ENCODE peak calls at places on chromosomes 5 and 9, in six cellular contexts. B, P, Y, E, V and R are unnamed samples.

GRCh38 chr9:26723486-26723885 is 169.1 kb downstream of the CAAP1 start:
- DNase-seq in B (peak), Y (peak), V (no peak), E (no peak), P (no peak), R (peak)

GRCh38 chr9:91771027-91771426 is 179.0 kb downstream of the ROR2 start:
- DNase-seq in Y (peak), E (no peak), B (no peak), P (no peak), V (peak), R (peak)

GRCh38 chr5:82259172-82259800 is 18.9 kb downstream of the RPS23 start:
- DNase-seq in Y (peak), P (no peak), V (peak), E (no peak), B (no peak), R (peak)

GRCh38 chr9:130263601-130264413 is 1.8 kb upstream of the HMCN2 start:
- DNase-seq in Y (no peak), B (no peak), P (peak), E (no peak), V (peak), R (peak)

GRCh38 chr9:95766906-95767305 is 108.6 kb upstream of the ERCC6L2 start:
- DNase-seq in P (no peak), B (no peak), Y (no peak), E (no peak), V (no peak), R (no peak)

GRCh38 chr9:68978054-68978453 is 35.9 kb downstream of the PRKACG start:
- DNase-seq in Y (no peak), E (no peak), B (no peak), P (no peak), V (no peak), R (no peak)

GRCh38 chr5:124395287-124395686 is 351.2 kb downstream of the ZNF608 start:
- DNase-seq in Y (no peak), V (peak), B (no peak), E (no peak), P (no peak), R (no peak)

GRCh38 chr9:96486351-96487029 is 36.5 kb downstream of the HABP4 start:
- DNase-seq in Y (no peak), E (no peak), V (peak), P (peak), B (peak), R (peak)

GRCh38 chr5:158796812-158797497 is 302.8 kb downstream of the EBF1 start:
- DNase-seq in E (no peak), Y (no peak), B (no peak), P (no peak), V (no peak), R (peak)

GRCh38 chr5:61184708-61185107 is 22.4 kb upstream of the SMIM15 start:
- DNase-seq in P (no peak), Y (no peak), E (no peak), V (peak), B (no peak), R (peak)

GRCh38 chr5:38847549-38848341 is 1.9 kb downstream of the OSMR start:
- DNase-seq in E (no peak), Y (peak), B (no peak), P (no peak), V (peak), R (peak)

GRCh38 chr5:2780421-2781171 is 29.1 kb upstream of the IRX2 start:
- DNase-seq in B (no peak), Y (no peak), E (no peak), V (no peak), P (no peak), R (no peak)

GRCh38 chr5:157004893-157005551 is 42.0 kb upstream of the TIMD4 start:
- DNase-seq in E (no peak), B (no peak), P (no peak), Y (peak), V (peak), R (no peak)

GRCh38 chr9:10921671-10922070 is 308.9 kb upstream of the PTPRD start:
- DNase-seq in P (no peak), E (no peak), B (no peak), Y (no peak), V (no peak), R (no peak)

GRCh38 chr9:26656003-26656940 is 236.3 kb downstream of the CAAP1 start:
- DNase-seq in P (no peak), Y (peak), B (no peak), V (peak), E (no peak), R (no peak)

GRCh38 chr9:70049672-70050271 is 6.1 kb downstream of the MAMDC2 start:
- DNase-seq in V (peak), B (peak), E (no peak), P (peak), Y (no peak), R (peak)

GRCh38 chr5:23459214-23459613 is 48.2 kb upstream of the PRDM9 start:
- DNase-seq in E (no peak), B (no peak), V (no peak), P (no peak), Y (no peak), R (no peak)

GRCh38 chr5:54226215-54226614 is 84.2 kb downstream of the ARL15 start:
- DNase-seq in P (no peak), V (no peak), Y (no peak), E (no peak), B (no peak), R (no peak)

GRCh38 chr9:77598510-77598909 is 49.6 kb downstream of the GNA14 start:
- DNase-seq in P (no peak), E (no peak), B (peak), Y (no peak), V (peak), R (peak)

GRCh38 chr5:87029951-87030350 is 237.7 kb upstream of the RASA1 start:
- DNase-seq in B (no peak), P (no peak), Y (no peak), E (no peak), V (no peak), R (no peak)

GRCh38 chr5:71482132-71482531 is 26.7 kb downstream of the BDP1 start:
- DNase-seq in P (no peak), B (no peak), E (no peak), V (peak), Y (peak), R (peak)

GRCh38 chr9:113953541-113953940 is 77.4 kb downstream of the ZNF618 start:
- DNase-seq in B (no peak), E (no peak), Y (no peak), V (peak), P (no peak), R (peak)

DNA sequence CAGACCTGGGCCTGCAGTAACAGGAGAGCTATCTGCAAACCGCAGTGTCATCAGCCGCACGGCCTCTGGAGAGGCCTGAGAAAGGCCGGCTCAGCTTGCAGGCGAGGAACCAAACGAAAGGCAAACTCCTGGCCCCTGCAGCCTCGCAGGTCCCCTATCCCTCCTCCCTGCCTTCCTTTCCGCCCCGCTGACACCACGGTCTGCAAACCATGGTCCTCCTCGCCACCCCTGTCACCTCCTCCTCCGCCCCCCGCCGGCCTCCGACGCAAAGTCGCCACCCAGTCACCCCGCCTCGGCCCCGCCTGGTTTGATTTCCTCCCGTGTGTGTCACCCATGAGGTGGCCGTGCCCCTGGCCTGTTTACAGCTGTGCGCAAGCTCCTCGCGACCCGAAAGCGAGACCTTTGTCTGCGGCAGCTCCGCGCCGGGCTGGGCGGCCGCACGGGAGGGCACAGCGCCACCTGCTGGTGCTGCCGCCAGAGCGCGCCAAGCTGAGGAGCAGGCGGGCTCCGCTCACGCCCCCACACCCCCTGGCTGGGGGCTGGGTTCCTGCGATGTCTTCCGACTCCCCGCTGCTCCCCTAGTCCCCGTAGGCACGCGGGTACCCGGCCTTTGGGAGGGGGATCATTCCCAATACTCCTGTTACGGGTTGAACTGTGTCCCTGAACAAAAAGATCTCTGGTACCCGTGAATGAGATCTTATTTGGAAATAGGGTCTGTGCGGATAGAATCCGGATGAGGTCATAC is 19.4 kb downstream of the GBGT1 start:
- DNase-seq in P (peak), E (peak), Y (peak), V (peak), B (peak), R (peak)
- H3K4me3 ChIP-seq in P (peak), E (peak), Y (peak), V (peak), B (peak), R (peak)

GRCh38 chr9:105264380-105264779 is 19.9 kb downstream of the SLC44A1 start:
- DNase-seq in P (no peak), E (no peak), Y (no peak), B (no peak), V (peak), R (no peak)

GRCh38 chr9:105270711-105271110 is 26.3 kb downstream of the SLC44A1 start:
- DNase-seq in Y (no peak), B (no peak), P (no peak), E (no peak), V (no peak), R (no peak)

DNA sequence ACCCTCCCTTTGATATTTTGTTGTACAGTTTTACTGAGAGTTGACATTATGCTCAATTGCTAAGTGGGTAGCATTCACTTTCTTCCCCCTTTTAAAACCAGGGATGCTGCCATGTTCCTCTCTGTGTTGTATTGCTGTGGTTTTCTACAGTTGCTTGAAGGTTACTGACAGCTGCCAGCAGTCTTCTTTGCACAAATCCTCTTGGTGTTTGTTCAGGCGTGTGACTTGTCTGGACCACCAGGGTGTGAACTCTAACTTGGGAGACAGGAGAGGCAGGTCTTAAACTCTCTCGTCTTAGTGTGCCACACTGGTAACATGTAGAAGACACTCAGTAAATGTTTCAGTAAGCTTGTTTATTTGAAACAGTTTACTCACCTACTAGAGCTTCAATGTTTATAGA is 25.1 kb downstream of the SLC44A1 start:
- DNase-seq in Y (no peak), E (no peak), B (no peak), P (no peak), V (no peak), R (no peak)
- TF ChIP-seq CTCF in Y (no peak), E (no peak), B (no peak), P (no peak), V (no peak), R (no peak)

DNA sequence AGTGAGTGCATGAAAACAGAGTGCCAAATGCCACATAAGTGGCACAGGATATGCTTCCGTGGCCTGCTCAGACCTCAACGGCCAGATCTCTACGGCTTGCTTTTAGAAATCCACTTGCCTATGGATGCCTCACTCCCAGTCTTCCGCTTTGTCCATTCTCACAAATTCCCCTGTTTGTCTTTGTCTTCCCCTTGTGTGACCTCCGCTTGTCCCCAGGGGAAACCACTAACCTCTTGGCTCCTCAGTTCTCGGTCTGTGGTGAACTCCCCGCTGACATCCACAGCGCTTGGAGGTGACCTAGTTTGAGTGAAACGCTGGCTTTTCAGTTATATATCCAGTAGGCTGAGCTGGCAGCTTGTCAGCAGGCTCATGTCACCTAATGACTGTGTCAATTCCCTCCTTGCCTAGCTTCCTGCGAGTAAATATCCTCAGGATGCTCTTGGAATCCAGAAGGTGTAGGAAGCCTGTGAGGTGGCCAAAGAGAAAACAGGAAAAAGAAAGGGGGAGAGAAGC is 101.4 kb upstream of the SPRY4 start:
- DNase-seq in P (no peak), V (peak), B (peak), Y (no peak), E (no peak), R (no peak)
- H3K4me3 ChIP-seq in P (no peak), V (no peak), B (no peak), Y (no peak), E (no peak), R (no peak)

GRCh38 chr5:42807722-42808447 is 3.8 kb downstream of the SELENOP start:
- DNase-seq in Y (no peak), E (no peak), P (no peak), B (no peak), V (peak), R (no peak)
- TF ChIP-seq CTCF in Y (no peak), E (no peak), P (no peak), B (peak), V (no peak), R (no peak)

DNA sequence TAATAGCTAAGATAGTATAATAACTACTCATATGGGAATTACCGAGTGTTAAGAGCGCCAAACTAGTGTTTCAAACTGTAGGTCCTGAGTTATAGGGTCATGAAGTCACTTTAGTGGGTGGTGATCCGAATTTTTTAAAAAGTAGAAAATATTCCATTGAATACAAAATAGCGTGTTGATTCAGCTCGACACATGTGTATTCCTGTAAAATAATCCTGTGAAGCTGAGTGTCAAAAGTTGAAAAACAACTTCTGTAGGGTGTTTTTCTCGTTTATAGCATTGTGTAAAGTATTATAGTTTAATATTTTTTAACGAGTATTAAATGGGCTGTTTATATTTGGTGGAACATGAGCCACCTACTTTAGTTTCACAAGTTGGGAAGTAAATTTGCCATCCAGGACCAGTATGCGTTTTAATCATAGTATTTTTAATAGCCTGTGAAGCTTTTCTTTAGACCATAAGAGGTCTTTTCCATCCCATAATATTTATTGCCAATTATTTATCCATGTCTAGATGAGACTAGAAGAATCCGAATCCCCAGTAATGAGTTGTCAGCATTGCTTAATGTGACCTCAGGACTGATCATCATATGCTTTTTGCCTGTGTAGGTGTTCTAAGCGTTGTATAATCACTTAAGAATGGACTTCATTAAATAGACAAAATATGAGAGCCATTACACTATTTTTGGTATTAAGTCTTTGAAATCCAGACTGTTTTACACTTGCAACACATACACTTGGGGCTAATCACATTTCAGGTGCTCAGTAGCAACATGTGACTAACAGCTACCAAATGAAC is 84.1 kb downstream of the PTPDC1 start:
- DNase-seq in E (no peak), P (no peak), V (peak), B (no peak), Y (no peak), R (no peak)
- H3K4me3 ChIP-seq in E (peak), P (peak), V (peak), B (peak), Y (peak), R (peak)

DNA sequence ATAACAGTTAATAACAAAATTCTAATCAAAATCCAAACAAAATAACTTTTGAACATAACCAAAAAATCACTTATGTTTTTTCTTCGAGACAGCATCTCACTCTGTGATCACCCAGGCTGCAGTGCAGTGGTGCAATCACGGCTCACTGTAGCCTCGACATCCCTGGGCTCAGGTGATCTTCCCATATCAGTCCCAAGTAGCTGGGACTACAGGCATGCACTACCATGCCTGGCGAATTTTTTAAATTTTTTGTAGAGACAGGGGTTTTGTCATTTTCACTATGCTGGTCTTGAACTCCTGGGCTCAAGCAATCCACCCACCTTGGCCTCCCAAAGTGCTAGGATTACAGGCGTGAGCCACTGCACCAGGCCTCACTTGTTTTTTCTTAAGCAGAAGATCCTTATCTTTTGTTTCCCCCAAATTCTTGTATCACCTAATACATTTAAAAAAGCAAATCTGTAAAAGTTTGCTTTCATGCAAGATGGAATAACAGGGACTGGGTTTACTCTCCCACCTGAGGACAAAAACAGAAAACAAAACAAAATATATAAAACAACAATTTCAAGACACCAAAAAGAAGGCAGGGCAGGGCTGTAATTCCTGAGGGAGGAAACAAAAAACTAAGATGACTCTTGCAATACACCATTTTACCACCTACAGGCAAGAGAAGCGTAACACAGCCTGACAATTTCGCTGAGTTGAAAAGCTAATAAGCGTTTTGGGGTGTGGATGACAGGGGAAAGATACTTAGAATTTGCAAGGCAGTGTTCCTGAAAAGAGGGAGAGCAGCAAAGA is 71.4 kb downstream of the RAPGEF6 start:
- DNase-seq in B (no peak), V (no peak), E (no peak), P (no peak), Y (peak), R (no peak)
- TF ChIP-seq CTCF in B (no peak), V (no peak), E (no peak), P (no peak), Y (no peak), R (no peak)